ENCODE peak calls at places on chromosome 19, in six cellular contexts. Z, U, V, Y, R and H are unnamed samples.

GRCh38 chr19:56971230-56971629 is 130.7 kb upstream of the PEG3 start:
- DNase-seq in Z (no peak), U (no peak), V (no peak), Y (no peak), R (no peak), H (no peak)

GRCh38 chr19:49588370-49589122 is 2.4 kb upstream of the PRR12 start:
- DNase-seq in Z (no peak), U (no peak), V (peak; percentile 64), Y (no peak), R (no peak), H (no peak)

GRCh38 chr19:12163841-12164240 is 945 bp downstream of the ZNF136 start:
- DNase-seq in Z (peak; percentile 56), U (no peak), V (no peak), Y (no peak), R (no peak), H (no peak)

GRCh38 chr19:52823676-52824075 is 2.2 kb upstream of the ZNF28 start:
- DNase-seq in Z (no peak), U (no peak), V (no peak), Y (no peak), R (no peak), H (no peak)

GRCh38 chr19:51837145-51837544 is 42.2 kb downstream of the FPR3 start:
- DNase-seq in Z (no peak), U (no peak), V (no peak), Y (no peak), R (no peak), H (no peak)

GRCh38 chr19:38917921-38918491 is 6.0 kb upstream of the CCER2 start:
- DNase-seq in Z (no peak), U (peak; percentile 63), V (no peak), Y (no peak), R (no peak), H (no peak)

GRCh38 chr19:58328999-58329398 is 2.2 kb downstream of the ZSCAN22 start:
- DNase-seq in Z (no peak), U (peak; percentile 63), V (no peak), Y (no peak), R (no peak), H (no peak)

GRCh38 chr19:1690570-1691307 is 38.3 kb upstream of the TCF3 start:
- DNase-seq in Z (no peak), U (peak; percentile 72), V (no peak), Y (peak; percentile 24), R (no peak), H (peak; percentile 82)

GRCh38 chr19:14370169-14370998 is 10.9 kb upstream of the ADGRE5 start:
- DNase-seq in Z (no peak), U (no peak), V (no peak), Y (peak; percentile 53), R (no peak), H (no peak)

GRCh38 chr19:1105217-1105872 is 1.6 kb downstream of the GPX4 start:
- DNase-seq in Z (peak; percentile 35), U (no peak), V (no peak), Y (no peak), R (no peak), H (peak; percentile 74)

GRCh38 chr19:39308531-39309304 is 11.9 kb downstream of the LRFN1 start:
- DNase-seq in Z (no peak), U (peak; percentile 88), V (no peak), Y (no peak), R (no peak), H (no peak)

GRCh38 chr19:40717880-40718773 is 1.2 kb downstream of the ITPKC start:
- DNase-seq in Z (peak; percentile 15), U (peak; percentile 52), V (no peak), Y (no peak), R (peak; percentile 51), H (peak; percentile 86)

GRCh38 chr19:9793051-9793591 is 24.6 kb upstream of the ZNF846 start:
- DNase-seq in Z (peak; percentile 32), U (peak; percentile 40), V (no peak), Y (peak; percentile 52), R (peak; percentile 65), H (peak; percentile 82)

GRCh38 chr19:55473613-55474012 is 2.8 kb upstream of the ZNF628 start:
- DNase-seq in Z (no peak), U (no peak), V (no peak), Y (no peak), R (no peak), H (no peak)

GRCh38 chr19:6312018-6312417 is 21.4 kb downstream of the ACER1 start:
- DNase-seq in Z (no peak), U (peak; percentile 12), V (no peak), Y (no peak), R (no peak), H (no peak)

GRCh38 chr19:11422163-11423068 is 3.3 kb upstream of the RGL3 start:
- DNase-seq in Z (no peak), U (no peak), V (peak; percentile 73), Y (peak; percentile 54), R (peak; percentile 59), H (peak; percentile 94)

GRCh38 chr19:29685326-29685725 is 20.1 kb downstream of the PLEKHF1 start:
- DNase-seq in Z (no peak), U (no peak), V (no peak), Y (no peak), R (no peak), H (peak; percentile 49)

GRCh38 chr19:52297601-52298358 is 811 bp downstream of the ZNF480 start:
- DNase-seq in Z (peak; percentile 11), U (no peak), V (no peak), Y (no peak), R (no peak), H (no peak)

GRCh38 chr19:38990949-38991697 is 15.6 kb upstream of the FBXO17 start:
- DNase-seq in Z (no peak), U (no peak), V (no peak), Y (no peak), R (no peak), H (peak; percentile 56)

GRCh38 chr19:11130824-11131455 is 24.6 kb downstream of the SPC24 start:
- DNase-seq in Z (peak; percentile 73), U (peak; percentile 88), V (peak; percentile 54), Y (peak; percentile 61), R (peak; percentile 87), H (peak; percentile 94)

GRCh38 chr19:56403261-56403660 is 871 bp upstream of the ZNF583 start:
- DNase-seq in Z (peak; percentile 39), U (no peak), V (peak; percentile 10), Y (no peak), R (no peak), H (no peak)

GRCh38 chr19:9128171-9128570 is 1.4 kb upstream of the OR7G3 start:
- DNase-seq in Z (peak; percentile 4), U (no peak), V (no peak), Y (no peak), R (no peak), H (no peak)

GRCh38 chr19:1882089-1882785 is 3.1 kb downstream of the ABHD17A start:
- DNase-seq in Z (no peak), U (no peak), V (no peak), Y (peak; percentile 70), R (no peak), H (no peak)

GRCh38 chr19:4538601-4538954 is 1.3 kb downstream of the LRG1 start:
- DNase-seq in Z (no peak), U (no peak), V (no peak), Y (no peak), R (no peak), H (no peak)
- H3K4me3 ChIP-seq in Z (no peak overlapping the region), U (no peak overlapping the region), V (no peak overlapping the region), Y (no peak overlapping the region), R (no peak overlapping the region), H (no peak overlapping the region)

GRCh38 chr19:3467437-3468198 is 12.7 kb downstream of the SMIM24 start:
- DNase-seq in Z (no peak), U (no peak), V (no peak), Y (no peak), R (no peak), H (no peak)

GRCh38 chr19:3469638-3470499 is 10.5 kb downstream of the SMIM24 start:
- DNase-seq in Z (no peak), U (no peak), V (no peak), Y (no peak), R (no peak), H (no peak)

GRCh38 chr19:3471954-3472655 is 8.2 kb downstream of the SMIM24 start:
- DNase-seq in Z (no peak), U (no peak), V (no peak), Y (peak; percentile 25), R (no peak), H (peak; percentile 63)

GRCh38 chr19:3468211-3468610 is 12.1 kb downstream of the SMIM24 start:
- DNase-seq in Z (no peak), U (no peak), V (no peak), Y (no peak), R (no peak), H (no peak)

GRCh38 chr19:3470500-3471128 is 9.7 kb downstream of the SMIM24 start:
- DNase-seq in Z (no peak), U (no peak), V (no peak), Y (no peak), R (no peak), H (no peak)
- H3K4me1 ChIP-seq in Z (no peaks in the 10 kb centered on the region), U (peaks cover 32% of the 10 kb centered on the region), V (no peaks in the 10 kb centered on the region), Y (no peaks in the 10 kb centered on the region), R (no peaks in the 10 kb centered on the region), H (no peaks in the 10 kb centered on the region)

GRCh38 chr19:18109363-18109730 is 11.8 kb downstream of the MAST3 start:
- DNase-seq in Z (no peak), U (no peak), V (no peak), Y (no peak), R (no peak), H (no peak)

GRCh38 chr19:18109731-18110671 is 12.4 kb downstream of the MAST3 start:
- DNase-seq in Z (no peak), U (peak; percentile 75), V (peak; percentile 44), Y (peak; percentile 32), R (no peak), H (peak; percentile 89)

GRCh38 chr19:18112989-18113478 is 15.5 kb downstream of the MAST3 start:
- DNase-seq in Z (peak; percentile 71), U (peak; percentile 92), V (peak; percentile 74), Y (peak; percentile 63), R (peak; percentile 77), H (peak; percentile 95)

GRCh38 chr19:18108897-18109296 is 11.3 kb downstream of the MAST3 start:
- DNase-seq in Z (no peak), U (no peak), V (no peak), Y (no peak), R (no peak), H (no peak)

GRCh38 chr19:18110833-18111232 is 13.3 kb downstream of the MAST3 start:
- DNase-seq in Z (no peak), U (no peak), V (no peak), Y (no peak), R (no peak), H (no peak)
- H3K4me3 ChIP-seq in Z (peak overlapping the region; percentile 94), U (peak overlapping the region; percentile 82), V (peak overlapping the region; percentile 87), Y (no peak overlapping the region), R (no peak overlapping the region), H (no peak overlapping the region)

GRCh38 chr19:36371886-36372285 is 7.1 kb downstream of the ZFP14 start:
- DNase-seq in Z (no peak), U (no peak), V (no peak), Y (no peak), R (no peak), H (no peak)

GRCh38 chr19:36379510-36379819 is 464 bp upstream of the ZFP14 start:
- DNase-seq in Z (no peak), U (no peak), V (no peak), Y (no peak), R (no peak), H (no peak)

GRCh38 chr19:36378625-36379509 is at the start of gene ZFP14:
- DNase-seq in Z (peak; percentile 91), U (peak; percentile 96), V (peak; percentile 79), Y (peak; percentile 89), R (peak; percentile 91), H (peak; percentile 98)

GRCh38 chr19:36377541-36378178 is 1.3 kb downstream of the ZFP14 start:
- DNase-seq in Z (no peak), U (peak; percentile 7), V (no peak), Y (no peak), R (no peak), H (no peak)

GRCh38 chr19:36373638-36374156 is 5.3 kb downstream of the ZFP14 start:
- DNase-seq in Z (no peak), U (no peak), V (no peak), Y (no peak), R (no peak), H (no peak)
- H3K4me1 ChIP-seq in Z (peaks cover 4% of the 10 kb centered on the region), U (peaks cover 5% of the 10 kb centered on the region), V (no peaks in the 10 kb centered on the region), Y (peaks cover 15% of the 10 kb centered on the region), R (peaks cover 5% of the 10 kb centered on the region), H (no peaks in the 10 kb centered on the region)